ENCODE peak calls at places on chromosome 16, in five cellular contexts. W is heart right ventricle, V is GM23338, Y is body of pancreas, S is aorta. U is an unnamed sample. For H3K4me1, the result is how much of the 10 kb centered on the place peaks cover.

GRCh38 chr16:61791465-61791864 is 244.8 kb downstream of the CDH8 start:
- DNase-seq in V (no peak), Y (no peak), W (no peak), S (no peak), U (no peak)

GRCh38 chr16:69494993-69495392 is 70.6 kb downstream of the CYB5B start:
- DNase-seq in V (peak), S (no peak), Y (no peak), W (no peak), U (peak)

GRCh38 chr16:66923866-66924265 is 1.5 kb downstream of the RRAD start:
- DNase-seq in W (no peak), V (no peak), Y (no peak), S (no peak), U (no peak)

GRCh38 chr16:31215287-31216115 is 1.4 kb downstream of the PYDC1 start:
- DNase-seq in W (peak), V (peak), Y (peak), S (peak), U (peak)

GRCh38 chr16:49635591-49636581 is 220.0 kb downstream of the ZNF423 start:
- DNase-seq in W (no peak), S (no peak), Y (no peak), V (no peak), U (no peak)

GRCh38 chr16:880471-881171 is 80.1 kb upstream of the GNG13 start:
- DNase-seq in S (peak), Y (no peak), W (no peak), V (no peak), U (no peak)

GRCh38 chr16:13453938-13454553 is 465.9 kb upstream of the ERCC4 start:
- DNase-seq in S (no peak), W (no peak), Y (peak), V (peak), U (peak)

GRCh38 chr16:29910819-29911675 is 10.8 kb downstream of the ASPHD1 start:
- DNase-seq in W (no peak), S (no peak), Y (no peak), V (peak), U (no peak)

GRCh38 chr16:68197250-68197649 is 38.7 kb downstream of the ESRP2 start:
- DNase-seq in V (no peak), W (no peak), S (no peak), Y (no peak), U (no peak)

GRCh38 chr16:2280981-2281542 is 13.1 kb upstream of the RNPS1 start:
- DNase-seq in Y (no peak), V (peak), S (peak), W (no peak), U (no peak)

GRCh38 chr16:48335961-48336360 is 49.3 kb downstream of the SIAH1 start:
- DNase-seq in S (no peak), Y (no peak), V (peak), W (no peak), U (no peak)

GRCh38 chr16:939311-939710 is 31.5 kb downstream of the LMF1 start:
- DNase-seq in Y (no peak), S (no peak), V (no peak), W (no peak), U (no peak)

GRCh38 chr16:83458612-83459011 is 349.2 kb upstream of the HSBP1 start:
- DNase-seq in Y (no peak), V (no peak), W (no peak), S (no peak), U (no peak)

GRCh38 chr16:680967-681745 is 946 bp downstream of the STUB1 start:
- DNase-seq in S (no peak), Y (peak), W (no peak), V (peak), U (peak)

GRCh38 chr16:85227924-85228462 is 115.7 kb upstream of the CIBAR2 start:
- DNase-seq in Y (no peak), W (no peak), V (peak), S (peak), U (peak)

GRCh38 chr16:72876981-72877373 is 171.0 kb downstream of the ZFHX3 start:
- DNase-seq in Y (no peak), V (no peak), W (no peak), S (no peak), U (no peak)

GRCh38 chr16:35409503-35409902 is 1950.1 kb downstream of the TP53TG3F start:
- DNase-seq in Y (no peak), S (no peak), W (no peak), V (no peak), U (no peak)

GRCh38 chr16:14487579-14487978 is 142.5 kb downstream of the PARN start:
- DNase-seq in V (no peak), W (no peak), Y (no peak), S (no peak), U (no peak)

GRCh38 chr16:12482821-12483220 is 320.9 kb downstream of the CPPED1 start:
- DNase-seq in Y (no peak), W (no peak), V (no peak), S (no peak), U (no peak)

GRCh38 chr16:6517321-6517720 is 815.3 kb upstream of the RBFOX1 start:
- DNase-seq in Y (no peak), W (no peak), S (no peak), V (no peak), U (no peak)

GRCh38 chr16:56559109-56559508 is 5.8 kb upstream of the MT4 start:
- DNase-seq in V (no peak), Y (no peak), S (no peak), W (no peak), U (no peak)

GRCh38 chr16:88481851-88482250 is 28.8 kb downstream of the ZFPM1 start:
- DNase-seq in Y (no peak), W (no peak), S (no peak), V (no peak), U (no peak)
- H3K4me1 ChIP-seq in Y (half or more), W (under half), S (under half), V (under half), U (under half)

DNA sequence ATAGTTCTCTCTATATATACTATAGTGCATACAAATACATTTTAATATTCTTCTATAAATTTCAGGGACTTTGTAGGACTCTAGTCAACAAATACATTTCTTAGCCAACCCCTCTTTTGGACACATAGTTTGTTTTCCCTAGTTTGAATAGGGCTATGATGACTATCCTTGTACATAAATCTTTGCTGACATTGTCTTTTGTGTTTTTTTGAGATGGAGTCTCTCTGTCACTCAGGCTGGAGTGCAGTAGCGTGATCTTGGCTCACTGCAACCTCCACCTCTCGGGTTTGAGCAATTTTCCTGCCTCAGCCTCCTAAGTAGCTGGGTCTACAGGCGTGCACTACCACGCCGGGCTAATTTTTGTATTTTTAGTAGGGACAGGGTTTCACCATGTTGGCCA is 3.3 kb downstream of the ANKS4B start:
- DNase-seq in W (no peak), S (no peak), Y (no peak), V (no peak), U (no peak)
- H3K4me1 ChIP-seq in W (under half), S (under half), Y (under half), V (under half), U (under half)

GRCh38 chr16:10921536-10922327 is 20.5 kb downstream of the DEXI start:
- DNase-seq in V (no peak), S (no peak), Y (no peak), W (no peak), U (no peak)

GRCh38 chr16:10920726-10921427 is 21.4 kb downstream of the DEXI start:
- DNase-seq in S (no peak), Y (no peak), V (no peak), W (no peak), U (no peak)

GRCh38 chr16:10916534-10916933 is 25.7 kb downstream of the DEXI start:
- DNase-seq in Y (no peak), S (no peak), W (no peak), V (no peak), U (no peak)

GRCh38 chr16:10918294-10919002 is 23.8 kb downstream of the DEXI start:
- DNase-seq in S (peak), W (peak), V (peak), Y (peak), U (peak)

DNA sequence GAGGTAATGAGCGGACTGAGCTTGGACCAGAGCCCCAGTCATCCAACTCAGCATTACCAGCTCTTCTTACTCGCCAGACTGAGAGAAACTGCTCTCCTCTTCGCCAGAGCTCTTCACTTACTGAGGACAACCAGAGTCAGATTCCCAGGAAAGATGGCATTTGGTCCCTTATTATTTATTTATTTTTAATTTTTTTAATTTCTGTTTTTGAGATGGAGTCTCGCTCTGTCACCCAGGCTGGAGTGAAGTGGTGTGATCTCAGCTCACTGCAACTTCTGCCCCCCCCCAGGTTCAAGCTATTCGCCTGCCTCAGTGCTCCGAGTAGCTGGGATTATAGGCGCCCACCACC is 23.3 kb downstream of the DEXI start:
- DNase-seq in W (no peak), S (no peak), V (no peak), Y (no peak), U (no peak)
- H3K4me1 ChIP-seq in W (under half), S (under half), V (under half), Y (under half), U (under half)

DNA sequence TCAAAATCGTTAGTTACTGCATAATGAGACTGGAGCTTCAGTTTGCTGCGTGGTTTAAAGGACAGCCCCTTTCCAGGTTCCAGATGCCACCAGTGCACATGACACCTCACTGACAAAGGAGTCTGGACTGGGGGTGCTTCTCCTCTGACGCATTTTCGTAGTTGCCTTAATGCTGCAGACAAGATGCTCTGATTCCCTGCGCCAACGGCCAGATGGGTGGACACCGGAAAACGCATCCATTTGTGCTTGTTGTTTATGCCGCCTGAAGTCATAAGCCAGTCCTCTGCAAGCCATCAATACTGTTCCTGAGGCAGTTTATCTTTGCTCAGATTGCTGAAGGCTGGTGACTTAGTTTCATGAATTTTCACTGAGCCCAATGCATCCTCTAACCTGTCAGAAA is 16.0 kb downstream of the FBXO31 start:
- DNase-seq in W (no peak), Y (no peak), V (no peak), S (no peak), U (peak)
- H3K4me1 ChIP-seq in W (half or more), Y (under half), V (under half), S (under half), U (under half)